ENCODE peak calls at places on chromosomes 11 and 22, in seven cellular contexts. C is IMR-90, U is neuronal stem cell, S is mesendoderm, F is trophoblast cell, V is mesenchymal stem cell, H is H1. D is an unnamed sample.
A peak's percentile ranks its signal among the peaks of the same experiment; 100 is the strongest.

GRCh38 chr11:33618956-33619355 is 81.7 kb downstream of the C11orf91 start:
- DNase-seq in S (no peak), H (no peak), F (no peak), U (no peak), V (no peak), C (no peak), D (no peak)

GRCh38 chr11:94769897-94770296 is 1.7 kb downstream of the AMOTL1 start:
- DNase-seq in S (no peak), C (no peak), V (no peak), U (no peak), H (no peak), F (no peak), D (no peak)

GRCh38 chr11:76501526-76501925 is 56.7 kb downstream of the EMSY start:
- DNase-seq in V (no peak), S (no peak), F (no peak), H (no peak), C (no peak), U (no peak), D (no peak)

GRCh38 chr22:23054531-23055257 is 15.6 kb upstream of the GNAZ start:
- DNase-seq in C (no peak), U (no peak), H (no peak), F (no peak), S (no peak), V (no peak), D (peak; percentile 18)

GRCh38 chr11:11552688-11553087 is 69.1 kb downstream of the GALNT18 start:
- DNase-seq in H (no peak), F (no peak), V (no peak), S (peak; percentile 37), U (no peak), C (no peak), D (no peak)

GRCh38 chr11:15216678-15217077 is 102.0 kb downstream of the INSC start:
- DNase-seq in C (no peak), U (no peak), H (no peak), F (no peak), V (no peak), S (no peak), D (no peak)

GRCh38 chr11:113528982-113529381 is 53.8 kb upstream of the DRD2 start:
- DNase-seq in C (no peak), F (peak; percentile 93), H (no peak), U (no peak), S (no peak), V (no peak), D (no peak)

GRCh38 chr22:24580276-24580675 is 12.6 kb downstream of the LRRC75B start:
- DNase-seq in C (peak; percentile 93), S (no peak), H (no peak), V (peak; percentile 87), F (peak; percentile 10), U (no peak), D (no peak)

GRCh38 chr11:10865837-10866270 is 8.0 kb upstream of the ZBED5 start:
- DNase-seq in C (no peak), S (no peak), H (no peak), U (no peak), V (no peak), F (no peak), D (no peak)

GRCh38 chr22:42646569-42647525 is 2.3 kb downstream of the CYB5R3 start:
- DNase-seq in C (no peak), V (no peak), U (no peak), S (no peak), F (no peak), H (no peak), D (no peak)

GRCh38 chr22:49772692-49773091 is 55.0 kb downstream of the BRD1 start:
- DNase-seq in F (no peak), V (no peak), H (no peak), S (no peak), C (no peak), U (no peak), D (no peak)

GRCh38 chr11:46489668-46490560 is 98.3 kb upstream of the CHRM4 start:
- DNase-seq in V (peak; percentile 59), C (peak; percentile 69), U (no peak), H (peak; percentile 9), F (peak; percentile 16), S (peak; percentile 79), D (peak; percentile 49)

GRCh38 chr11:60390389-60390788 is 5.9 kb upstream of the MS4A14 start:
- DNase-seq in C (no peak), S (no peak), U (no peak), H (no peak), F (no peak), V (no peak), D (no peak)

GRCh38 chr11:128520886-128521696 is 66.3 kb downstream of the ETS1 start:
- DNase-seq in H (no peak), S (no peak), V (no peak), U (no peak), C (no peak), F (no peak), D (no peak)

GRCh38 chr22:20141186-20142077 is 9.4 kb downstream of the CCDC188 start:
- DNase-seq in H (no peak), C (peak; percentile 82), U (no peak), F (peak; percentile 86), V (peak; percentile 49), S (peak; percentile 40), D (no peak)

GRCh38 chr11:5369793-5370192 is 13.8 kb upstream of the OR51M1 start:
- DNase-seq in F (no peak), V (peak; percentile 68), S (peak; percentile 84), H (no peak), C (peak; percentile 90), U (no peak), D (no peak)

GRCh38 chr11:57491371-57492061 is 24.0 kb downstream of the SLC43A1 start:
- DNase-seq in U (peak; percentile 43), C (no peak), V (no peak), H (no peak), S (peak; percentile 75), F (no peak), D (peak; percentile 83)

GRCh38 chr11:72584293-72584921 is 89.8 kb downstream of the PDE2A start:
- DNase-seq in V (no peak), C (peak; percentile 18), F (no peak), H (no peak), U (no peak), S (peak; percentile 56), D (peak; percentile 86)

GRCh38 chr11:129973068-129973467 is 29.6 kb downstream of the PRDM10 start:
- DNase-seq in U (no peak), H (no peak), C (no peak), F (no peak), V (no peak), S (peak; percentile 57), D (no peak)

GRCh38 chr22:27133951-27134664 is 476.7 kb downstream of the MIAT start:
- DNase-seq in S (peak; percentile 27), C (peak; percentile 86), V (peak; percentile 91), H (no peak), F (peak; percentile 26), U (no peak), D (no peak)

GRCh38 chr11:32034149-32034548 is 56.7 kb upstream of the RCN1 start:
- DNase-seq in H (no peak), S (no peak), U (no peak), C (peak; percentile 96), V (peak; percentile 79), F (no peak), D (no peak)

GRCh38 chr11:35321532-35322320 is 97.6 kb downstream of the SLC1A2 start:
- DNase-seq in S (no peak), V (no peak), C (peak; percentile 69), U (no peak), H (no peak), F (peak; percentile 45), D (no peak)

DNA sequence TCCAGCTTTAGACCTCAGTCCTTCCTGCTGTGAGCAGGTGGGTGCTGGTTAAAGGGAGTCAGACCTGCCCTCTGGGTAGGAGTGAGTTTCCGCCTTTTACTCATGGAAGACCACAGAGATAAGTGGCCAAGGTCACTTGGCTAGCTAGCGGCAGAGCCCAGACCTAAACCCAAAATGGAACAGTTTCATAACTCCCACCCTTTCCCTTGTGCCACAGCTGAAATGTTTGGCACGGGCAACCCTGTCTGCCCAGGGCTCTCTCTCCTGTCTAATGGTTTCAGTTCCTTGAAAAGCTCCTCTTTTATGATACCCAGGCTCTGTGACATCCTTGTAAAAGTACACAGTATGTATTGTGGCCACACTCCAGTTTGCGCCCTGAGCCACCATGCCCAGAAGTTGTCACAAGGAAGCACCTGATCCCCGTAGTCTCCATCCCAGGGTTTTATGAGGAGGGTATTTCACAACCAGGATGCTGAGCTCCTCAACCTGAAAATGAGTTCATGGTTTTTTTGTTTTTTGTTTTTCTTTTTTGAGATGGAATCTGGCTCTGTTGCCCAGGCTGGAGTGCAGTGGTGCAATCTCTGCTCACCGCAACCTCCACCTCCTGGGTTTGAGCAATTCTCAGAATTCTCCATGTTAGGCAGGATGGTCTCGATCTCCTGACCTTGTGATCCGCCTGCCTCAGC is 5.1 kb downstream of the MB start:
- DNase-seq in C (no peak), V (no peak), F (no peak), H (no peak), S (no peak), U (no peak), D (no peak)
- H2BK5ac ChIP-seq in C (no peak overlapping the region), V (no peak overlapping the region), F (no peak overlapping the region), H (no peak overlapping the region), S (no peak overlapping the region), U (no peak overlapping the region), D (no peak overlapping the region)

GRCh38 chr11:132414451-132414850 is 1044.0 kb downstream of the NTM start:
- DNase-seq in S (no peak), F (no peak), V (no peak), H (no peak), U (no peak), C (no peak), D (no peak)
- H3K27me3 ChIP-seq in S (no peaks in the 10 kb centered on the region), F (no peaks in the 10 kb centered on the region), V (peaks cover 47% of the 10 kb centered on the region), H (no peaks in the 10 kb centered on the region), U (peaks cover 4% of the 10 kb centered on the region), C (no peaks in the 10 kb centered on the region), D (no peaks in the 10 kb centered on the region)

GRCh38 chr22:30314918-30315317 is 11.8 kb downstream of the TBC1D10A start:
- DNase-seq in H (no peak), F (peak; percentile 76), U (no peak), C (peak; percentile 67), V (peak; percentile 68), S (peak; percentile 31), D (no peak)
- H3K9ac ChIP-seq in H (no peak overlapping the region), F (no peak overlapping the region), U (no peak overlapping the region), C (no peak overlapping the region), V (no peak overlapping the region), S (no peak overlapping the region), D (no peak overlapping the region)

GRCh38 chr11:96157517-96157873 is 185.5 kb downstream of the MAML2 start:
- DNase-seq in C (no peak), S (no peak), H (no peak), U (no peak), F (no peak), V (no peak), D (no peak)
- H2BK5ac ChIP-seq in C (peak overlapping the region; percentile 87), S (no peak overlapping the region), H (no peak overlapping the region), U (no peak overlapping the region), F (no peak overlapping the region), V (no peak overlapping the region), D (no peak overlapping the region)

D was measured in H9.